ENCODE peak calls at places on chromosomes 13 and 19, in nine cellular contexts. One of them, this sample, is unnamed.

GRCh38 chr13:46469064-46469463 is 82.0 kb upstream of the RUBCNL start:
- DNase-seq in ELR: peak
- DNase-seq in EL: peak
- DNase-seq in kidney glomerular epithelial cell: no peak
- DNase-seq in cardiac fibroblast: peak
- DNase-seq in stimulated activated CD8-positive, alpha-beta memory T cell treated with anti-CD3 and anti-CD28 coated beads, Interleukin-12 subunit alpha, Interleukin-12 subunit beta, amount 100 ng/mL, for 1 hour: no peak
- DNase-seq in activated T-helper 9 cell treated with anti-CD3 and anti-CD28 coated beads, Interleukin-2, amount 50 U/mL, for 16 hours: no peak
- DNase-seq in iris pigment epithelial cell: peak
- DNase-seq in activated CD4-positive, alpha-beta T cell treated with anti-CD3 and anti-CD28 coated beads, Interleukin-2, amount 10 ng/mL, durations not matched to agents 7 days and 5 days: no peak
- DNase-seq in this sample: no peak

GRCh38 chr19:39325778-39326680 is 5.4 kb upstream of the LRFN1 start:
- DNase-seq in ELR: no peak
- DNase-seq in EL: peak
- DNase-seq in kidney glomerular epithelial cell: no peak
- DNase-seq in cardiac fibroblast: peak
- DNase-seq in stimulated activated CD8-positive, alpha-beta memory T cell treated with anti-CD3 and anti-CD28 coated beads, Interleukin-12 subunit alpha, Interleukin-12 subunit beta, amount 100 ng/mL, for 1 hour: no peak
- DNase-seq in activated T-helper 9 cell treated with anti-CD3 and anti-CD28 coated beads, Interleukin-2, amount 50 U/mL, for 16 hours: no peak
- DNase-seq in iris pigment epithelial cell: peak
- DNase-seq in activated CD4-positive, alpha-beta T cell treated with anti-CD3 and anti-CD28 coated beads, Interleukin-2, amount 10 ng/mL, durations not matched to agents 7 days and 5 days: no peak
- DNase-seq in this sample: no peak

GRCh38 chr13:91087276-91087675 is 260.2 kb upstream of the MIR17HG start:
- DNase-seq in ELR: no peak
- DNase-seq in EL: no peak
- DNase-seq in kidney glomerular epithelial cell: no peak
- DNase-seq in cardiac fibroblast: no peak
- DNase-seq in stimulated activated CD8-positive, alpha-beta memory T cell treated with anti-CD3 and anti-CD28 coated beads, Interleukin-12 subunit alpha, Interleukin-12 subunit beta, amount 100 ng/mL, for 1 hour: no peak
- DNase-seq in activated T-helper 9 cell treated with anti-CD3 and anti-CD28 coated beads, Interleukin-2, amount 50 U/mL, for 16 hours: no peak
- DNase-seq in iris pigment epithelial cell: no peak
- DNase-seq in activated CD4-positive, alpha-beta T cell treated with anti-CD3 and anti-CD28 coated beads, Interleukin-2, amount 10 ng/mL, durations not matched to agents 7 days and 5 days: no peak
- DNase-seq in this sample: no peak

GRCh38 chr19:48770734-48771472 is 15.6 kb downstream of the FGF21 start:
- DNase-seq in ELR: no peak
- DNase-seq in EL: no peak
- DNase-seq in kidney glomerular epithelial cell: no peak
- DNase-seq in cardiac fibroblast: no peak
- DNase-seq in stimulated activated CD8-positive, alpha-beta memory T cell treated with anti-CD3 and anti-CD28 coated beads, Interleukin-12 subunit alpha, Interleukin-12 subunit beta, amount 100 ng/mL, for 1 hour: no peak
- DNase-seq in activated T-helper 9 cell treated with anti-CD3 and anti-CD28 coated beads, Interleukin-2, amount 50 U/mL, for 16 hours: no peak
- DNase-seq in iris pigment epithelial cell: no peak
- DNase-seq in activated CD4-positive, alpha-beta T cell treated with anti-CD3 and anti-CD28 coated beads, Interleukin-2, amount 10 ng/mL, durations not matched to agents 7 days and 5 days: no peak
- DNase-seq in this sample: no peak

GRCh38 chr19:3725640-3726310 is 17.6 kb downstream of the TJP3 start:
- DNase-seq in ELR: peak
- DNase-seq in EL: peak
- DNase-seq in kidney glomerular epithelial cell: peak
- DNase-seq in cardiac fibroblast: no peak
- DNase-seq in stimulated activated CD8-positive, alpha-beta memory T cell treated with anti-CD3 and anti-CD28 coated beads, Interleukin-12 subunit alpha, Interleukin-12 subunit beta, amount 100 ng/mL, for 1 hour: no peak
- DNase-seq in activated T-helper 9 cell treated with anti-CD3 and anti-CD28 coated beads, Interleukin-2, amount 50 U/mL, for 16 hours: no peak
- DNase-seq in iris pigment epithelial cell: no peak
- DNase-seq in activated CD4-positive, alpha-beta T cell treated with anti-CD3 and anti-CD28 coated beads, Interleukin-2, amount 10 ng/mL, durations not matched to agents 7 days and 5 days: no peak
- DNase-seq in this sample: no peak

GRCh38 chr19:51724543-51724942 is 752 bp upstream of the HAS1 start:
- DNase-seq in ELR: no peak
- DNase-seq in EL: no peak
- DNase-seq in kidney glomerular epithelial cell: no peak
- DNase-seq in cardiac fibroblast: peak
- DNase-seq in stimulated activated CD8-positive, alpha-beta memory T cell treated with anti-CD3 and anti-CD28 coated beads, Interleukin-12 subunit alpha, Interleukin-12 subunit beta, amount 100 ng/mL, for 1 hour: no peak
- DNase-seq in activated T-helper 9 cell treated with anti-CD3 and anti-CD28 coated beads, Interleukin-2, amount 50 U/mL, for 16 hours: no peak
- DNase-seq in iris pigment epithelial cell: no peak
- DNase-seq in activated CD4-positive, alpha-beta T cell treated with anti-CD3 and anti-CD28 coated beads, Interleukin-2, amount 10 ng/mL, durations not matched to agents 7 days and 5 days: no peak
- DNase-seq in this sample: no peak

GRCh38 chr13:41960700-41961697 is at the start of gene VWA8:
- DNase-seq in ELR: peak
- DNase-seq in EL: peak
- DNase-seq in kidney glomerular epithelial cell: peak
- DNase-seq in cardiac fibroblast: peak
- DNase-seq in stimulated activated CD8-positive, alpha-beta memory T cell treated with anti-CD3 and anti-CD28 coated beads, Interleukin-12 subunit alpha, Interleukin-12 subunit beta, amount 100 ng/mL, for 1 hour: peak
- DNase-seq in activated T-helper 9 cell treated with anti-CD3 and anti-CD28 coated beads, Interleukin-2, amount 50 U/mL, for 16 hours: peak
- DNase-seq in iris pigment epithelial cell: peak
- DNase-seq in activated CD4-positive, alpha-beta T cell treated with anti-CD3 and anti-CD28 coated beads, Interleukin-2, amount 10 ng/mL, durations not matched to agents 7 days and 5 days: peak
- DNase-seq in this sample: peak

GRCh38 chr13:113002206-113002821 is 33.3 kb downstream of the MCF2L start:
- DNase-seq in ELR: no peak
- DNase-seq in EL: no peak
- DNase-seq in kidney glomerular epithelial cell: no peak
- DNase-seq in cardiac fibroblast: no peak
- DNase-seq in stimulated activated CD8-positive, alpha-beta memory T cell treated with anti-CD3 and anti-CD28 coated beads, Interleukin-12 subunit alpha, Interleukin-12 subunit beta, amount 100 ng/mL, for 1 hour: no peak
- DNase-seq in activated T-helper 9 cell treated with anti-CD3 and anti-CD28 coated beads, Interleukin-2, amount 50 U/mL, for 16 hours: no peak
- DNase-seq in iris pigment epithelial cell: no peak
- DNase-seq in activated CD4-positive, alpha-beta T cell treated with anti-CD3 and anti-CD28 coated beads, Interleukin-2, amount 10 ng/mL, durations not matched to agents 7 days and 5 days: no peak
- DNase-seq in this sample: no peak

GRCh38 chr13:113663934-113664333 is 3.1 kb upstream of the GRK1 start:
- DNase-seq in ELR: no peak
- DNase-seq in EL: no peak
- DNase-seq in kidney glomerular epithelial cell: no peak
- DNase-seq in cardiac fibroblast: no peak
- DNase-seq in stimulated activated CD8-positive, alpha-beta memory T cell treated with anti-CD3 and anti-CD28 coated beads, Interleukin-12 subunit alpha, Interleukin-12 subunit beta, amount 100 ng/mL, for 1 hour: no peak
- DNase-seq in activated T-helper 9 cell treated with anti-CD3 and anti-CD28 coated beads, Interleukin-2, amount 50 U/mL, for 16 hours: no peak
- DNase-seq in iris pigment epithelial cell: no peak
- DNase-seq in activated CD4-positive, alpha-beta T cell treated with anti-CD3 and anti-CD28 coated beads, Interleukin-2, amount 10 ng/mL, durations not matched to agents 7 days and 5 days: no peak
- DNase-seq in this sample: no peak

GRCh38 chr13:97913206-97913605 is 40.3 kb upstream of the IPO5 start:
- DNase-seq in ELR: no peak
- DNase-seq in EL: no peak
- DNase-seq in kidney glomerular epithelial cell: no peak
- DNase-seq in cardiac fibroblast: peak
- DNase-seq in stimulated activated CD8-positive, alpha-beta memory T cell treated with anti-CD3 and anti-CD28 coated beads, Interleukin-12 subunit alpha, Interleukin-12 subunit beta, amount 100 ng/mL, for 1 hour: no peak
- DNase-seq in activated T-helper 9 cell treated with anti-CD3 and anti-CD28 coated beads, Interleukin-2, amount 50 U/mL, for 16 hours: no peak
- DNase-seq in iris pigment epithelial cell: no peak
- DNase-seq in activated CD4-positive, alpha-beta T cell treated with anti-CD3 and anti-CD28 coated beads, Interleukin-2, amount 10 ng/mL, durations not matched to agents 7 days and 5 days: no peak
- DNase-seq in this sample: no peak

GRCh38 chr13:111626371-111627305 is 306.2 kb downstream of the TEX29 start:
- DNase-seq in ELR: no peak
- DNase-seq in EL: no peak
- DNase-seq in kidney glomerular epithelial cell: no peak
- DNase-seq in cardiac fibroblast: no peak
- DNase-seq in stimulated activated CD8-positive, alpha-beta memory T cell treated with anti-CD3 and anti-CD28 coated beads, Interleukin-12 subunit alpha, Interleukin-12 subunit beta, amount 100 ng/mL, for 1 hour: no peak
- DNase-seq in activated T-helper 9 cell treated with anti-CD3 and anti-CD28 coated beads, Interleukin-2, amount 50 U/mL, for 16 hours: no peak
- DNase-seq in iris pigment epithelial cell: no peak
- DNase-seq in activated CD4-positive, alpha-beta T cell treated with anti-CD3 and anti-CD28 coated beads, Interleukin-2, amount 10 ng/mL, durations not matched to agents 7 days and 5 days: no peak
- DNase-seq in this sample: no peak

GRCh38 chr13:95536629-95537241 is 15.8 kb upstream of the CLDN10 start:
- DNase-seq in ELR: peak
- DNase-seq in EL: peak
- DNase-seq in kidney glomerular epithelial cell: peak
- DNase-seq in cardiac fibroblast: peak
- DNase-seq in stimulated activated CD8-positive, alpha-beta memory T cell treated with anti-CD3 and anti-CD28 coated beads, Interleukin-12 subunit alpha, Interleukin-12 subunit beta, amount 100 ng/mL, for 1 hour: no peak
- DNase-seq in activated T-helper 9 cell treated with anti-CD3 and anti-CD28 coated beads, Interleukin-2, amount 50 U/mL, for 16 hours: no peak
- DNase-seq in iris pigment epithelial cell: peak
- DNase-seq in activated CD4-positive, alpha-beta T cell treated with anti-CD3 and anti-CD28 coated beads, Interleukin-2, amount 10 ng/mL, durations not matched to agents 7 days and 5 days: no peak
- DNase-seq in this sample: no peak

GRCh38 chr19:18649371-18650047 is 12.7 kb downstream of the KLHL26 start:
- DNase-seq in ELR: no peak
- DNase-seq in EL: no peak
- DNase-seq in kidney glomerular epithelial cell: peak
- DNase-seq in cardiac fibroblast: no peak
- DNase-seq in stimulated activated CD8-positive, alpha-beta memory T cell treated with anti-CD3 and anti-CD28 coated beads, Interleukin-12 subunit alpha, Interleukin-12 subunit beta, amount 100 ng/mL, for 1 hour: no peak
- DNase-seq in activated T-helper 9 cell treated with anti-CD3 and anti-CD28 coated beads, Interleukin-2, amount 50 U/mL, for 16 hours: no peak
- DNase-seq in iris pigment epithelial cell: peak
- DNase-seq in activated CD4-positive, alpha-beta T cell treated with anti-CD3 and anti-CD28 coated beads, Interleukin-2, amount 10 ng/mL, durations not matched to agents 7 days and 5 days: no peak
- DNase-seq in this sample: no peak

GRCh38 chr13:98345103-98345899 is 168.2 kb upstream of the RNF113B start:
- DNase-seq in ELR: peak
- DNase-seq in EL: no peak
- DNase-seq in kidney glomerular epithelial cell: no peak
- DNase-seq in cardiac fibroblast: no peak
- DNase-seq in stimulated activated CD8-positive, alpha-beta memory T cell treated with anti-CD3 and anti-CD28 coated beads, Interleukin-12 subunit alpha, Interleukin-12 subunit beta, amount 100 ng/mL, for 1 hour: no peak
- DNase-seq in activated T-helper 9 cell treated with anti-CD3 and anti-CD28 coated beads, Interleukin-2, amount 50 U/mL, for 16 hours: no peak
- DNase-seq in iris pigment epithelial cell: no peak
- DNase-seq in activated CD4-positive, alpha-beta T cell treated with anti-CD3 and anti-CD28 coated beads, Interleukin-2, amount 10 ng/mL, durations not matched to agents 7 days and 5 days: no peak
- DNase-seq in this sample: no peak

GRCh38 chr13:35923347-35923746 is 207.8 kb downstream of the DCLK1 start:
- DNase-seq in ELR: peak
- DNase-seq in EL: peak
- DNase-seq in kidney glomerular epithelial cell: peak
- DNase-seq in cardiac fibroblast: peak
- DNase-seq in stimulated activated CD8-positive, alpha-beta memory T cell treated with anti-CD3 and anti-CD28 coated beads, Interleukin-12 subunit alpha, Interleukin-12 subunit beta, amount 100 ng/mL, for 1 hour: no peak
- DNase-seq in activated T-helper 9 cell treated with anti-CD3 and anti-CD28 coated beads, Interleukin-2, amount 50 U/mL, for 16 hours: no peak
- DNase-seq in iris pigment epithelial cell: peak
- DNase-seq in activated CD4-positive, alpha-beta T cell treated with anti-CD3 and anti-CD28 coated beads, Interleukin-2, amount 10 ng/mL, durations not matched to agents 7 days and 5 days: no peak
- DNase-seq in this sample: no peak

GRCh38 chr19:55909801-55910200 is 22.3 kb downstream of the NLRP13 start:
- DNase-seq in ELR: no peak
- DNase-seq in EL: no peak
- DNase-seq in kidney glomerular epithelial cell: no peak
- DNase-seq in cardiac fibroblast: no peak
- DNase-seq in stimulated activated CD8-positive, alpha-beta memory T cell treated with anti-CD3 and anti-CD28 coated beads, Interleukin-12 subunit alpha, Interleukin-12 subunit beta, amount 100 ng/mL, for 1 hour: no peak
- DNase-seq in activated T-helper 9 cell treated with anti-CD3 and anti-CD28 coated beads, Interleukin-2, amount 50 U/mL, for 16 hours: no peak
- DNase-seq in iris pigment epithelial cell: no peak
- DNase-seq in activated CD4-positive, alpha-beta T cell treated with anti-CD3 and anti-CD28 coated beads, Interleukin-2, amount 10 ng/mL, durations not matched to agents 7 days and 5 days: no peak
- DNase-seq in this sample: no peak

GRCh38 chr13:96499646-96500045 is 409.7 kb downstream of the HS6ST3 start:
- DNase-seq in ELR: no peak
- DNase-seq in EL: no peak
- DNase-seq in kidney glomerular epithelial cell: no peak
- DNase-seq in cardiac fibroblast: peak
- DNase-seq in stimulated activated CD8-positive, alpha-beta memory T cell treated with anti-CD3 and anti-CD28 coated beads, Interleukin-12 subunit alpha, Interleukin-12 subunit beta, amount 100 ng/mL, for 1 hour: no peak
- DNase-seq in activated T-helper 9 cell treated with anti-CD3 and anti-CD28 coated beads, Interleukin-2, amount 50 U/mL, for 16 hours: no peak
- DNase-seq in iris pigment epithelial cell: no peak
- DNase-seq in activated CD4-positive, alpha-beta T cell treated with anti-CD3 and anti-CD28 coated beads, Interleukin-2, amount 10 ng/mL, durations not matched to agents 7 days and 5 days: no peak
- DNase-seq in this sample: no peak

GRCh38 chr13:38814331-38814730 is 127.5 kb downstream of the FREM2 start:
- DNase-seq in ELR: no peak
- DNase-seq in EL: no peak
- DNase-seq in kidney glomerular epithelial cell: no peak
- DNase-seq in cardiac fibroblast: no peak
- DNase-seq in stimulated activated CD8-positive, alpha-beta memory T cell treated with anti-CD3 and anti-CD28 coated beads, Interleukin-12 subunit alpha, Interleukin-12 subunit beta, amount 100 ng/mL, for 1 hour: no peak
- DNase-seq in activated T-helper 9 cell treated with anti-CD3 and anti-CD28 coated beads, Interleukin-2, amount 50 U/mL, for 16 hours: no peak
- DNase-seq in iris pigment epithelial cell: no peak
- DNase-seq in activated CD4-positive, alpha-beta T cell treated with anti-CD3 and anti-CD28 coated beads, Interleukin-2, amount 10 ng/mL, durations not matched to agents 7 days and 5 days: no peak
- DNase-seq in this sample: no peak

GRCh38 chr19:29635963-29636362 is 29.3 kb upstream of the PLEKHF1 start:
- DNase-seq in ELR: no peak
- DNase-seq in EL: no peak
- DNase-seq in kidney glomerular epithelial cell: no peak
- DNase-seq in cardiac fibroblast: no peak
- DNase-seq in stimulated activated CD8-positive, alpha-beta memory T cell treated with anti-CD3 and anti-CD28 coated beads, Interleukin-12 subunit alpha, Interleukin-12 subunit beta, amount 100 ng/mL, for 1 hour: no peak
- DNase-seq in activated T-helper 9 cell treated with anti-CD3 and anti-CD28 coated beads, Interleukin-2, amount 50 U/mL, for 16 hours: no peak
- DNase-seq in iris pigment epithelial cell: no peak
- DNase-seq in activated CD4-positive, alpha-beta T cell treated with anti-CD3 and anti-CD28 coated beads, Interleukin-2, amount 10 ng/mL, durations not matched to agents 7 days and 5 days: no peak
- DNase-seq in this sample: no peak

GRCh38 chr13:32314968-32315254 is 252 bp downstream of the ZAR1L start:
- DNase-seq in ELR: peak
- DNase-seq in EL: peak
- DNase-seq in kidney glomerular epithelial cell: no peak
- DNase-seq in cardiac fibroblast: peak
- DNase-seq in stimulated activated CD8-positive, alpha-beta memory T cell treated with anti-CD3 and anti-CD28 coated beads, Interleukin-12 subunit alpha, Interleukin-12 subunit beta, amount 100 ng/mL, for 1 hour: peak
- DNase-seq in activated T-helper 9 cell treated with anti-CD3 and anti-CD28 coated beads, Interleukin-2, amount 50 U/mL, for 16 hours: peak
- DNase-seq in iris pigment epithelial cell: peak
- DNase-seq in activated CD4-positive, alpha-beta T cell treated with anti-CD3 and anti-CD28 coated beads, Interleukin-2, amount 10 ng/mL, durations not matched to agents 7 days and 5 days: peak
- DNase-seq in this sample: no peak

GRCh38 chr13:83618966-83619365 is 263.3 kb downstream of the SLITRK1 start:
- DNase-seq in ELR: peak
- DNase-seq in EL: peak
- DNase-seq in kidney glomerular epithelial cell: no peak
- DNase-seq in cardiac fibroblast: peak
- DNase-seq in stimulated activated CD8-positive, alpha-beta memory T cell treated with anti-CD3 and anti-CD28 coated beads, Interleukin-12 subunit alpha, Interleukin-12 subunit beta, amount 100 ng/mL, for 1 hour: no peak
- DNase-seq in activated T-helper 9 cell treated with anti-CD3 and anti-CD28 coated beads, Interleukin-2, amount 50 U/mL, for 16 hours: no peak
- DNase-seq in iris pigment epithelial cell: peak
- DNase-seq in activated CD4-positive, alpha-beta T cell treated with anti-CD3 and anti-CD28 coated beads, Interleukin-2, amount 10 ng/mL, durations not matched to agents 7 days and 5 days: no peak
- DNase-seq in this sample: no peak

GRCh38 chr19:53467503-53468262 is at the start of gene ZNF813:
- DNase-seq in ELR: peak
- DNase-seq in EL: peak
- DNase-seq in kidney glomerular epithelial cell: peak
- DNase-seq in cardiac fibroblast: peak
- DNase-seq in stimulated activated CD8-positive, alpha-beta memory T cell treated with anti-CD3 and anti-CD28 coated beads, Interleukin-12 subunit alpha, Interleukin-12 subunit beta, amount 100 ng/mL, for 1 hour: peak
- DNase-seq in activated T-helper 9 cell treated with anti-CD3 and anti-CD28 coated beads, Interleukin-2, amount 50 U/mL, for 16 hours: peak
- DNase-seq in iris pigment epithelial cell: peak
- DNase-seq in activated CD4-positive, alpha-beta T cell treated with anti-CD3 and anti-CD28 coated beads, Interleukin-2, amount 10 ng/mL, durations not matched to agents 7 days and 5 days: peak
- DNase-seq in this sample: peak

GRCh38 chr13:24612726-24613125 is 67.5 kb upstream of the ATP12A start:
- DNase-seq in ELR: no peak
- DNase-seq in EL: no peak
- DNase-seq in kidney glomerular epithelial cell: no peak
- DNase-seq in cardiac fibroblast: no peak
- DNase-seq in stimulated activated CD8-positive, alpha-beta memory T cell treated with anti-CD3 and anti-CD28 coated beads, Interleukin-12 subunit alpha, Interleukin-12 subunit beta, amount 100 ng/mL, for 1 hour: no peak
- DNase-seq in activated T-helper 9 cell treated with anti-CD3 and anti-CD28 coated beads, Interleukin-2, amount 50 U/mL, for 16 hours: no peak
- DNase-seq in iris pigment epithelial cell: no peak
- DNase-seq in activated CD4-positive, alpha-beta T cell treated with anti-CD3 and anti-CD28 coated beads, Interleukin-2, amount 10 ng/mL, durations not matched to agents 7 days and 5 days: no peak
- DNase-seq in this sample: no peak

GRCh38 chr19:44925114-44925891 is 10.9 kb downstream of the APOC1 start:
- DNase-seq in ELR: peak
- DNase-seq in EL: peak
- DNase-seq in kidney glomerular epithelial cell: no peak
- DNase-seq in cardiac fibroblast: peak
- DNase-seq in stimulated activated CD8-positive, alpha-beta memory T cell treated with anti-CD3 and anti-CD28 coated beads, Interleukin-12 subunit alpha, Interleukin-12 subunit beta, amount 100 ng/mL, for 1 hour: no peak
- DNase-seq in activated T-helper 9 cell treated with anti-CD3 and anti-CD28 coated beads, Interleukin-2, amount 50 U/mL, for 16 hours: no peak
- DNase-seq in iris pigment epithelial cell: peak
- DNase-seq in activated CD4-positive, alpha-beta T cell treated with anti-CD3 and anti-CD28 coated beads, Interleukin-2, amount 10 ng/mL, durations not matched to agents 7 days and 5 days: no peak
- DNase-seq in this sample: peak

GRCh38 chr13:33577037-33577436 is 240.9 kb upstream of the RFC3 start:
- DNase-seq in ELR: no peak
- DNase-seq in EL: no peak
- DNase-seq in kidney glomerular epithelial cell: no peak
- DNase-seq in cardiac fibroblast: peak
- DNase-seq in stimulated activated CD8-positive, alpha-beta memory T cell treated with anti-CD3 and anti-CD28 coated beads, Interleukin-12 subunit alpha, Interleukin-12 subunit beta, amount 100 ng/mL, for 1 hour: no peak
- DNase-seq in activated T-helper 9 cell treated with anti-CD3 and anti-CD28 coated beads, Interleukin-2, amount 50 U/mL, for 16 hours: no peak
- DNase-seq in iris pigment epithelial cell: peak
- DNase-seq in activated CD4-positive, alpha-beta T cell treated with anti-CD3 and anti-CD28 coated beads, Interleukin-2, amount 10 ng/mL, durations not matched to agents 7 days and 5 days: no peak
- DNase-seq in this sample: no peak

GRCh38 chr19:5947435-5947834 is 30.5 kb downstream of the RANBP3 start:
- DNase-seq in ELR: no peak
- DNase-seq in EL: no peak
- DNase-seq in kidney glomerular epithelial cell: no peak
- DNase-seq in cardiac fibroblast: peak
- DNase-seq in stimulated activated CD8-positive, alpha-beta memory T cell treated with anti-CD3 and anti-CD28 coated beads, Interleukin-12 subunit alpha, Interleukin-12 subunit beta, amount 100 ng/mL, for 1 hour: no peak
- DNase-seq in activated T-helper 9 cell treated with anti-CD3 and anti-CD28 coated beads, Interleukin-2, amount 50 U/mL, for 16 hours: no peak
- DNase-seq in iris pigment epithelial cell: peak
- DNase-seq in activated CD4-positive, alpha-beta T cell treated with anti-CD3 and anti-CD28 coated beads, Interleukin-2, amount 10 ng/mL, durations not matched to agents 7 days and 5 days: no peak
- DNase-seq in this sample: peak

GRCh38 chr13:113508531-113509254 is 18.2 kb upstream of the DCUN1D2 start:
- DNase-seq in ELR: no peak
- DNase-seq in EL: no peak
- DNase-seq in kidney glomerular epithelial cell: no peak
- DNase-seq in cardiac fibroblast: no peak
- DNase-seq in stimulated activated CD8-positive, alpha-beta memory T cell treated with anti-CD3 and anti-CD28 coated beads, Interleukin-12 subunit alpha, Interleukin-12 subunit beta, amount 100 ng/mL, for 1 hour: no peak
- DNase-seq in activated T-helper 9 cell treated with anti-CD3 and anti-CD28 coated beads, Interleukin-2, amount 50 U/mL, for 16 hours: no peak
- DNase-seq in iris pigment epithelial cell: no peak
- DNase-seq in activated CD4-positive, alpha-beta T cell treated with anti-CD3 and anti-CD28 coated beads, Interleukin-2, amount 10 ng/mL, durations not matched to agents 7 days and 5 days: no peak
- DNase-seq in this sample: no peak

GRCh38 chr13:31595568-31595967 is 143.8 kb upstream of the RXFP2 start:
- DNase-seq in ELR: no peak
- DNase-seq in EL: no peak
- DNase-seq in kidney glomerular epithelial cell: no peak
- DNase-seq in cardiac fibroblast: peak
- DNase-seq in stimulated activated CD8-positive, alpha-beta memory T cell treated with anti-CD3 and anti-CD28 coated beads, Interleukin-12 subunit alpha, Interleukin-12 subunit beta, amount 100 ng/mL, for 1 hour: no peak
- DNase-seq in activated T-helper 9 cell treated with anti-CD3 and anti-CD28 coated beads, Interleukin-2, amount 50 U/mL, for 16 hours: no peak
- DNase-seq in iris pigment epithelial cell: no peak
- DNase-seq in activated CD4-positive, alpha-beta T cell treated with anti-CD3 and anti-CD28 coated beads, Interleukin-2, amount 10 ng/mL, durations not matched to agents 7 days and 5 days: no peak
- DNase-seq in this sample: no peak

GRCh38 chr19:18160792-18161690 is 8.1 kb downstream of the PIK3R2 start:
- DNase-seq in ELR: peak
- DNase-seq in EL: peak
- DNase-seq in kidney glomerular epithelial cell: no peak
- DNase-seq in cardiac fibroblast: peak
- DNase-seq in stimulated activated CD8-positive, alpha-beta memory T cell treated with anti-CD3 and anti-CD28 coated beads, Interleukin-12 subunit alpha, Interleukin-12 subunit beta, amount 100 ng/mL, for 1 hour: peak
- DNase-seq in activated T-helper 9 cell treated with anti-CD3 and anti-CD28 coated beads, Interleukin-2, amount 50 U/mL, for 16 hours: peak
- DNase-seq in iris pigment epithelial cell: peak
- DNase-seq in activated CD4-positive, alpha-beta T cell treated with anti-CD3 and anti-CD28 coated beads, Interleukin-2, amount 10 ng/mL, durations not matched to agents 7 days and 5 days: peak
- DNase-seq in this sample: peak

GRCh38 chr19:41537789-41538188 is 38.2 kb upstream of the CEACAM21 start:
- DNase-seq in ELR: peak
- DNase-seq in EL: peak
- DNase-seq in kidney glomerular epithelial cell: no peak
- DNase-seq in cardiac fibroblast: peak
- DNase-seq in stimulated activated CD8-positive, alpha-beta memory T cell treated with anti-CD3 and anti-CD28 coated beads, Interleukin-12 subunit alpha, Interleukin-12 subunit beta, amount 100 ng/mL, for 1 hour: no peak
- DNase-seq in activated T-helper 9 cell treated with anti-CD3 and anti-CD28 coated beads, Interleukin-2, amount 50 U/mL, for 16 hours: no peak
- DNase-seq in iris pigment epithelial cell: peak
- DNase-seq in activated CD4-positive, alpha-beta T cell treated with anti-CD3 and anti-CD28 coated beads, Interleukin-2, amount 10 ng/mL, durations not matched to agents 7 days and 5 days: peak
- DNase-seq in this sample: no peak

This sample was measured in hippocampal formation.